ENCODE peak calls at places on chromosomes 16 and 17, in four cellular contexts. R is CD8-positive, alpha-beta T cell; T is body of pancreas; L is HCT116. Z is an unnamed sample.

GRCh38 chr16:73204359-73205152 is 156.6 kb upstream of the ZFHX3 start:
- DNase-seq in R (no peak), T (no peak), L (no peak), Z (no peak)

GRCh38 chr17:48611681-48612455 is 1.1 kb upstream of the HOXB7 start:
- DNase-seq in R (no peak), T (no peak), L (no peak), Z (no peak)

GRCh38 chr17:67422887-67423286 is 45.8 kb downstream of the PITPNC1 start:
- DNase-seq in R (no peak), T (no peak), L (peak), Z (no peak)

GRCh38 chr17:14150604-14151003 is 81.3 kb downstream of the COX10 start:
- DNase-seq in R (no peak), T (no peak), L (no peak), Z (no peak)

GRCh38 chr17:44655983-44656700 is at the start of gene MEIOC:
- DNase-seq in R (no peak), T (peak), L (no peak), Z (no peak)

GRCh38 chr17:57166803-57167202 is 81.8 kb downstream of the AKAP1 start:
- DNase-seq in R (no peak), T (no peak), L (peak), Z (no peak)

GRCh38 chr17:75918112-75918445 is 13.4 kb upstream of the MRPL38 start:
- DNase-seq in R (no peak), T (no peak), L (no peak), Z (no peak)

GRCh38 chr16:70576431-70577255 is 53.0 kb downstream of the SF3B3 start:
- DNase-seq in R (no peak), T (no peak), L (no peak), Z (peak)

GRCh38 chr16:51648521-51648920 is 497.5 kb upstream of the SALL1 start:
- DNase-seq in R (no peak), T (no peak), L (no peak), Z (no peak)

GRCh38 chr16:53111078-53111776 is 56.4 kb downstream of the CHD9 start:
- DNase-seq in R (no peak), T (no peak), L (no peak), Z (no peak)

GRCh38 chr17:8371786-8372185 is 4.7 kb downstream of the KRABD2 start:
- DNase-seq in R (no peak), T (no peak), L (no peak), Z (no peak)

GRCh38 chr16:15961060-15961511 is 11.7 kb downstream of the ABCC1 start:
- DNase-seq in R (peak), T (no peak), L (no peak), Z (no peak)

GRCh38 chr17:31074772-31075538 is 19.8 kb upstream of the NF1 start:
- DNase-seq in R (no peak), T (no peak), L (no peak), Z (no peak)

GRCh38 chr16:83701494-83701893 is 106.3 kb upstream of the HSBP1 start:
- DNase-seq in R (no peak), T (peak), L (no peak), Z (peak)

GRCh38 chr16:8581923-8582580 is 8.3 kb downstream of the TMEM114 start:
- DNase-seq in R (no peak), T (peak), L (no peak), Z (no peak)

GRCh38 chr16:10919003-10919351 is 23.3 kb downstream of the DEXI start:
- DNase-seq in R (no peak), T (no peak), L (no peak), Z (no peak)
- H3K4me3 ChIP-seq in R (no peak), T (no peak), L (no peak), Z (no peak)

DNA sequence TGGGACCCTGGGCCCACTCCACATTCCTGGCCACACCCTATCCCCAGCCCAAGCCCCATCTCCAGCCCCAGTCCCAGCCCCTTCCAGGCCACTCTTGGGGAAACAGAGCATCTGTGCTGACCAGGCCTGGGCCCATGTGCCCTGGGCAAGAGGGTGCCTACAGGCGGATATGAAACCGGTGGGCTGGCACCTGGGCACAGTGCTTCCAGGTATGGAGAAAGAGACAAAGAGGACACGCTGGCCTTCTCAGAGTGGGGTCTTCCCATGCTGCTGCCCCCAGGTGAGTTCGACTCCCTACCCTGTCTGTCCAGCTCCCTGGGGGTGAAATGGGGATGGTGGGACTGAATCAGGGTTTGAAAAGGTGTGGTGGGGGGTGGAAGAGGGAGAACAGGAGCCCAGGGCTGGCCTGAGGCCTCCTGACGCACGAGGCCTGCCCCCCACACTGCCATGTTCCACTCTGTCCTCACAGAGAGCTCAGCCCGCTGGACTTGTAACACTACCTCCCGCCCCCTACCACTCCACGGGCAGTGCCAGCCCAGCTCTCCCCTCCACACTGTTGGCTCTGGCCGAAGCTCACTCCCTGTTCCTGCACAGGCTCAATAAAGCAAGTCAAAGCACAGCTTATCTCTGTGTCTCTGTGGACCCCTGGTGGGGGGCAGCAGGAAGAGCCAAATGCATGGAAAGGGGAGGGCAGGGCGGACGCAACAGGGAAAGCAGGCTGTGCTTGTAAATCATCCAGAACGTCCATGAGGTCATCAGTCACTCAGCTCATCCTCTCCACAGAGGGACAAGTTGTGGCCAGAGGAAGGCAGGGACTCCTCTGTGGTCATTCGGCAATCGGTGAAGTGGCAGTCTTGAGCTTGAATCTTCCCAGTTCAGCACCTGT is 71.1 kb upstream of the TMEM97 start:
- DNase-seq in R (no peak), T (no peak), L (no peak), Z (no peak)
- TF ChIP-seq CTCF in R (no peak), T (no peak), L (no peak), Z (peak)

GRCh38 chr16:54927125-54928015 is 3.3 kb upstream of the IRX5 start:
- DNase-seq in R (no peak), T (no peak), L (no peak), Z (no peak)
- H3K4me3 ChIP-seq in R (no peak), T (no peak), L (peak), Z (peak)

DNA sequence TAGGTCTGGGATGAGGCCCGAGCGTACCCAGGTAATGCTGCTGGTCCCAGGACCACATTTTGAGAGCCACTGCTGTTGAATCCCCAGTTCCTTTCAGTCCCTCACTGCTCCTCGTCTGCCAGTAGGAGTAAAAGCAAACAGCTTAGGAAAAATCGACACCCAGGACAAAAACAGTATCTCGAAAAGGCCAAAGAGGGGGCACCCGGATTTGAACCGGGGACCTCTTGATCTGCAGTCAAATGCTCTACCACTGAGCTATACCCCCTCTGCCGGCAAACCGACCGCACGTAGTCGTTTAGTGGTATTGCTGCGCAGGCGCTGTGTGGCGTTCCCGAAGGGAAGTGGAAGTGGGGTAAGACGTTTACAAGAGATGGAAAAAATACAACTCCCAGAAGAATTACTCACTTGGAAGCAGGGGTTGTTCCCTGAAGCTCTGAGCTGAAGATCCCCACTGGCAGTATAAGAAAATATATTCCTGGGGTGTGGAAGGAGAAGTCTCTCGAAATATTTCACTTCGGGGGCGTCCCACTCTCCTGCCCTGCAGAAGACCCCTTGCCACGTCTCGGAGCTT is 2.2 kb upstream of the PLXDC1 start:
- DNase-seq in R (peak), T (peak), L (peak), Z (peak)
- TF ChIP-seq CTCF in R (no peak), T (peak), L (no peak), Z (peak)

GRCh38 chr16:20878682-20879147 is 21.4 kb downstream of the DCUN1D3 start:
- DNase-seq in R (no peak), T (no peak), L (no peak), Z (no peak)
- H3K4me3 ChIP-seq in R (no peak), T (no peak), L (no peak), Z (peak)

DNA sequence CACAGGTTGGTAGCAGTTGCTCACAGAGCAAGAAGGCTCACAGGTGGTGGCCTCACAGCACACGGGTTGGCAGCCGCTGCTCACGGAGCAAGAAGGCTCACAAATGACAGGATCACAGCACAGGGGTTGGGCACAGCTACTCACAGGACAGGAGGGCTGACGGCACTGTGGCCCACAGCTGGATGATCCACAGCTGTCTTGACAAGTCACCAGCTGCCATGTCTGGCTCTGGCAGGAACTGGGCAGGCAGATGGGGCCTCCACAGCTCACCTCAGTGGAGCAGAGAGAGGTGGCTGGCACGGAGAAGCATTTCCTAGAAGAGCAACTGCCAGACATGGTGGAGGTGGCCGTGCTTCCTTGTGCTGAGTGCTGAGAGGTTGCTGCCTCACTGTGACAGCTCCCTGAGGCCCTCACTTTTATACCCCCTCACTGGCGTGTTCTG is at the start of gene KRTAP16-1:
- DNase-seq in R (peak), T (no peak), L (no peak), Z (no peak)
- TF ChIP-seq CTCF in R (no peak), T (no peak), L (no peak), Z (no peak)

DNA sequence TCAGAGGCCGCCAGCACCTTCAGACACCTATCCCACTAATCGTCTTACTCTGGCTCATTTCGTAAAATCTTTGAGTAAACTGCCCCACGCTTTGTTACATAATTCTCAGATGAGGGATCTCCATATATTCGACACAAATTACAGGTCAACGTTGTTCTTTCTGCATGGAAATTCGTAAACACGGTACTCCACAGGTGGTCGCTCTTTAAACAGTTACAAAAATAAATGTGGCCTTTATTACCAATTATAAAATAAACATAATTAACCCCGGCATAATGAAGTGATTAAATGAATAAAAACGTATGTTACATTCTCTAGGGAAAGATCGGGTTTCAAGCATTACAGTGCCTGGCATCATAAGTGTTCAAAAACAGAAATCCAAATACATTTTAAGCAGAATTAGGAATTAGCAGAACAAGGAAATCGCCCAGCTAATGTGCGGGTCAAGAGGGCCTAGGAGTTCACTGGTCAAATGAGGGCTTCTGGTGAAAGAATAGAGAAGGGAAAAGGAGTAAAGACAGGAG is 943 bp upstream of the PIP4K2B start:
- DNase-seq in R (no peak), T (no peak), L (no peak), Z (no peak)
- H3K4me3 ChIP-seq in R (peak), T (no peak), L (peak), Z (peak)

DNA sequence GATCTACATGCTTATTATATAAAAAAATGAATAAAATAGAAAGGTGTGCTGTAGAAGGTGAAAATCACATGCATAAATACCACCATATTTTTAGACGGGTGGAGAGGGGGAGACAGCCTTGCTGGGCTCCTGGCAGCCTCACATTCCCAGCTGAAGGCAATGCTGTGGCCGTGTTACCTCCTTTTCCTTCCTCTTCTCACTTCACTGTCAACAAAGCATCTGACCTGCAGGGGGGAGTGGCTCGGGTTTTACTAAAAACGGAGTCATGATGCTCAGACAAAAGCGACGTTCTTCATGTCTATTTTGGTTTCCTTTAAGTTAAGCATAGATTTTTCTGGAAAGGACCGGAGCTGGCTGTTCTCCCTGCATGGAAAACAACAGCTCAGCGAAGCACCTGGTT is 5.6 kb upstream of the RPTOR start:
- DNase-seq in R (no peak), T (no peak), L (no peak), Z (no peak)
- TF ChIP-seq CTCF in R (no peak), T (no peak), L (no peak), Z (no peak)